ENCODE peak calls at places on chromosome 9, in five cellular contexts. B, S, V, G and X are unnamed samples.

GRCh38 chr9:12503606-12504122 is 189.5 kb upstream of the TYRP1 start:
- DNase-seq in B (no peak), S (no peak), V (no peak), G (no peak), X (no peak)

GRCh38 chr9:21974542-21975409 is 19.4 kb downstream of the CDKN2A start:
- DNase-seq in B (peak), S (no peak), V (peak), G (no peak), X (no peak)

GRCh38 chr9:124598048-124598447 is 90.8 kb upstream of the NR5A1 start:
- DNase-seq in B (no peak), S (no peak), V (no peak), G (no peak), X (no peak)

GRCh38 chr9:37239224-37239859 is 119.0 kb downstream of the ZCCHC7 start:
- DNase-seq in B (no peak), S (no peak), V (no peak), G (no peak), X (no peak)

GRCh38 chr9:100474082-100474949 is 1.4 kb downstream of the TMEFF1 start:
- DNase-seq in B (no peak), S (no peak), V (peak), G (no peak), X (no peak)

GRCh38 chr9:35195683-35196082 is 33.9 kb downstream of the UNC13B start:
- DNase-seq in B (no peak), S (no peak), V (no peak), G (no peak), X (no peak)

GRCh38 chr9:99851028-99851822 is 29.5 kb downstream of the NR4A3 start:
- DNase-seq in B (no peak), S (no peak), V (no peak), G (no peak), X (no peak)

GRCh38 chr9:105254226-105254625 is 9.8 kb downstream of the SLC44A1 start:
- DNase-seq in B (no peak), S (no peak), V (no peak), G (no peak), X (no peak)

GRCh38 chr9:81686614-81687520 is 2.5 kb downstream of the TLE1 start:
- DNase-seq in B (peak), S (peak), V (peak), G (peak), X (peak)

DNA sequence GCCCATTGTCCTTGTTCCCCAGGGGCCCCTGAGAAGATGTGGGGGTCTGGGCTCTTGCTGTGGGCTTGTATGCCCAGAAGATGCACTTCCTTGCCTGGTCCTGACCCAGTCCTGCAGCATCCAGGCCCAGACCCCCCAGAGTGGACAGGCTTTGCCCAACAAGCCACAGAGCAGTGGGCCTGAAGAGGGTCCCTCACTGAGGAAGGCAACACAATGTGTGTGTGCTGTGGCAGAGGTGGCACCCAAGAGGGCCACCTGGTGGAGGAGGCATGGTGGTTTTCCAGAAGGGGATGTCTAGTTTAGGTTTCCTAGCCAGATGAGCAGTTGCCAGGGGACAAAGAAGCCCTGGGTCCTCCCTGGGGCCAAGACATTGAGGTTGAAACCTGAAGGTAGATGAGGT is 84.3 kb downstream of the PHF2 start:
- DNase-seq in B (peak), S (peak), V (no peak), G (no peak), X (no peak)
- TF ChIP-seq CTCF in B (no peak), S (no peak), V (no peak), G (no peak), X (no peak)

GRCh38 chr9:69140123-69140741 is 33.8 kb upstream of the TJP2 start:
- DNase-seq in B (no peak), S (no peak), V (no peak), G (no peak), X (no peak)
- TF ChIP-seq CTCF in B (no peak), S (no peak), V (no peak), G (no peak), X (no peak)

GRCh38 chr9:130732131-130732530 is 38.6 kb downstream of the EXOSC2 start:
- DNase-seq in B (no peak), S (no peak), V (no peak), G (no peak), X (no peak)
- TF ChIP-seq CTCF in B (no peak), S (peak), V (no peak), G (no peak), X (no peak)

GRCh38 chr9:121222524-121223171 is 21.0 kb upstream of the RAB14 start:
- DNase-seq in B (no peak), S (no peak), V (no peak), G (no peak), X (no peak)
- TF ChIP-seq CTCF in B (no peak), S (peak), V (peak), G (peak), X (peak)

GRCh38 chr9:26973989-26974388 is 17.8 kb downstream of the IFT74 start:
- DNase-seq in B (no peak), S (no peak), V (no peak), G (no peak), X (no peak)

GRCh38 chr9:26971721-26972120 is 15.5 kb downstream of the IFT74 start:
- DNase-seq in B (no peak), S (no peak), V (no peak), G (no peak), X (no peak)

GRCh38 chr9:26974927-26975326 is 18.7 kb downstream of the IFT74 start:
- DNase-seq in B (no peak), S (no peak), V (no peak), G (no peak), X (no peak)

GRCh38 chr9:26975728-26976707 is 19.8 kb downstream of the IFT74 start:
- DNase-seq in B (no peak), S (no peak), V (no peak), G (no peak), X (no peak)
- TF ChIP-seq CTCF in B (no peak), S (peak), V (no peak), G (no peak), X (no peak)

GRCh38 chr9:26656003-26656940 is 236.3 kb downstream of the CAAP1 start:
- DNase-seq in B (no peak), S (no peak), V (peak), G (no peak), X (no peak)
- TF ChIP-seq CTCF in B (no peak), S (no peak), V (peak), G (no peak), X (no peak)

DNA sequence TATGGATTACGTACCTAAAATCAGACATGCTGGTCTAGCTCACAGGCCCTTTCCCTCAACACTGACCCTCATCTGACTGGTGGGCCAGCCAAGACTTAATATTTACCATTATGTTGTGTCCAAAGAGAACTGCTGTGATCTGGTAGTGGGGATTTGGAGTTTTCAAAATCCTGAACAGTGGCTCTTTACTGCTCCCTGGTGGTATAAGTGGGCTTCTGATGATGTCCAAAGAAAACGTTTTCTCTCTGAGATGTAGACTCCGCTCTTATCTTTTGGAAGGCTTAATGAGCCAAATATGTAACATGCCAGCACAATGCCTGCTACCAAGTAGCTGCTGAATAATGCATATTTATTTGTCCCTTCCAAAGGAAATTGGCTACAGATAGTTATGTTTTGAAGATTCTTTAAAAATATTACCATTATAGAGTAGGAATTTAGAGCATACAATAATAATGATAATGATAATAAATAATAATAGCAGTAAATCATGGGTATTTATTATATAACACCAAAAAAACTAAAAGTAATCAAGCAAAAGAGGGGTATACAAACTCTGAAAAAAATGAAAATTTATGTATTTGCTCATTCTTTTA is 406.6 kb upstream of the TNC start:
- DNase-seq in B (no peak), S (no peak), V (no peak), G (no peak), X (peak)
- TF ChIP-seq CTCF in B (no peak), S (peak), V (peak), G (no peak), X (peak)

DNA sequence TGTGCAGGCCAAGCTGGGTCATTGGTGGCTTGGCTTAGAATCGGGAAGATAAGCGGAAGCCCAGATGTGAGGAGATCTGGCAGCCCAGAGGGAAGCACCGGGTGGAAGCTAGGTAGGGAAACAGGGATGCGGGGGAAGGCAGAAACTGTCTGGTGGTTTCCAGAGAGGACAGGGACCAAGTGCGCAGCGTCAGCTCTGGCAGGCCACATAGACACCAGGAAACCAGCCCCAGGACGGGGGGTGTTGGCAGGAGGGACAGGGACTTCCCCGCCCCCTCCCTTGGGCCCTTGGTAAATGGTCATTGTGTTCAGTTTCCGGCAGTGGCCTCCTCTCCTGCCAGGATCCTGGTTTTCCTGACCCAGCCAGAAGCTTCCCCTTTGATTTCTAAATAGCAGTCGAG is 2.0 kb downstream of the RALGDS start:
- DNase-seq in B (no peak), S (peak), V (no peak), G (no peak), X (no peak)
- TF ChIP-seq CTCF in B (no peak), S (no peak), V (no peak), G (no peak), X (no peak)